ENCODE peak calls at places on chromosomes 11 and 22, in ten cellular contexts. S is heart right ventricle, A is OCI-LY7, C is suprapubic skin, K is Calu3, D is nephron progenitor cell, Z is AG09319, X is choroid plexus epithelial cell, G is neural crest cell, E is epithelial cell of esophagus. O is an unnamed sample.

GRCh38 chr22:46149493-46149997 is 781 bp upstream of the PPARA start:
- DNase-seq in C (peak), D (peak), G (no peak), A (peak), S (peak), E (no peak), K (peak), X (no peak), Z (no peak), O (no peak)

GRCh38 chr22:22745225-22746060 is 101.0 kb downstream of the GGTLC2 start:
- DNase-seq in Z (no peak), A (peak), C (no peak), E (peak), G (peak), D (peak), X (peak), K (peak), S (no peak), O (no peak)

GRCh38 chr22:49996192-49996531 is 16.4 kb downstream of the IL17REL start:
- DNase-seq in S (no peak), D (no peak), X (no peak), C (no peak), A (no peak), K (no peak), Z (no peak), E (no peak), G (no peak), O (no peak)

GRCh38 chr11:7973011-7973410 is 7.8 kb upstream of the NLRP10 start:
- DNase-seq in C (no peak), G (no peak), S (no peak), D (no peak), E (peak), Z (no peak), A (no peak), X (no peak), K (no peak), O (no peak)

GRCh38 chr11:78432058-78432515 is 14.5 kb upstream of the GAB2 start:
- DNase-seq in Z (no peak), K (peak), A (no peak), S (no peak), E (no peak), D (peak), G (peak), C (no peak), X (no peak), O (no peak)

GRCh38 chr11:12448131-12448939 is 71.0 kb downstream of the PARVA start:
- DNase-seq in G (no peak), Z (no peak), D (no peak), C (no peak), K (no peak), X (no peak), E (no peak), S (no peak), A (no peak), O (no peak)

GRCh38 chr11:111520565-111520964 is 6.0 kb downstream of the HOATZ start:
- DNase-seq in Z (no peak), A (no peak), C (no peak), X (peak), E (peak), S (no peak), G (no peak), K (no peak), D (no peak), O (no peak)

GRCh38 chr11:68282141-68282860 is 10.5 kb upstream of the C11orf24 start:
- DNase-seq in Z (no peak), X (no peak), G (no peak), D (no peak), K (no peak), E (peak), C (no peak), S (no peak), A (no peak), O (no peak)

GRCh38 chr11:1442163-1442562 is 44.4 kb downstream of the MOB2 start:
- DNase-seq in D (peak), C (no peak), S (no peak), Z (no peak), E (no peak), X (peak), G (peak), A (no peak), K (peak), O (no peak)

GRCh38 chr11:12664410-12664809 is 9.8 kb upstream of the TEAD1 start:
- DNase-seq in X (peak), E (no peak), A (no peak), G (no peak), S (no peak), C (no peak), D (no peak), Z (no peak), K (no peak), O (no peak)

GRCh38 chr11:93525601-93526000 is 17.6 kb downstream of the SMCO4 start:
- DNase-seq in A (peak), X (peak), G (no peak), Z (no peak), C (no peak), S (no peak), E (no peak), K (no peak), D (no peak), O (no peak)

GRCh38 chr22:35903571-35904331 is 124.9 kb downstream of the RBFOX2 start:
- DNase-seq in D (no peak), C (no peak), X (no peak), S (no peak), A (no peak), G (no peak), K (no peak), E (no peak), Z (no peak), O (no peak)

GRCh38 chr11:65478411-65479183 is 20.2 kb upstream of the MALAT1 start:
- DNase-seq in E (peak), X (peak), Z (no peak), S (peak), D (no peak), A (no peak), K (no peak), G (no peak), C (peak), O (no peak)

GRCh38 chr11:62353841-62354240 is 16.6 kb downstream of the ASRGL1 start:
- DNase-seq in E (peak), X (no peak), S (no peak), C (no peak), D (no peak), A (no peak), K (peak), G (no peak), Z (no peak), O (no peak)

GRCh38 chr22:33400891-33401290 is 342.7 kb upstream of the SYN3 start:
- DNase-seq in S (no peak), G (no peak), C (no peak), E (no peak), D (no peak), A (no peak), X (no peak), Z (no peak), K (no peak), O (no peak)

GRCh38 chr11:47213985-47214564 is 699 bp upstream of the DDB2 start:
- DNase-seq in G (peak), D (no peak), S (peak), X (peak), A (peak), C (peak), E (peak), Z (peak), K (peak), O (no peak)

GRCh38 chr22:46754110-46754799 is 8.2 kb upstream of the TBC1D22A start:
- DNase-seq in S (peak), E (peak), Z (peak), D (no peak), G (no peak), A (no peak), X (peak), K (peak), C (peak), O (no peak)

GRCh38 chr22:32328306-32329201 is 29.1 kb upstream of the RFPL3 start:
- DNase-seq in C (no peak), E (no peak), A (no peak), X (no peak), Z (no peak), S (no peak), D (no peak), G (no peak), K (no peak), O (no peak)

GRCh38 chr11:93059074-93059957 is 89.9 kb downstream of the MTNR1B start:
- DNase-seq in Z (peak), C (no peak), E (peak), G (no peak), D (no peak), X (peak), A (no peak), K (no peak), S (no peak), O (no peak)

GRCh38 chr11:112297248-112297866 is 36.7 kb upstream of the PLET1 start:
- DNase-seq in C (no peak), S (no peak), G (no peak), D (no peak), Z (no peak), X (no peak), K (no peak), E (no peak), A (no peak), O (no peak)

GRCh38 chr22:48456449-48456848 is 1371.2 kb downstream of the BRD1 start:
- DNase-seq in K (no peak), E (no peak), S (no peak), X (no peak), D (no peak), Z (no peak), G (no peak), A (no peak), C (no peak), O (no peak)

GRCh38 chr11:70322653-70323052 is 52.2 kb downstream of the PPFIA1 start:
- DNase-seq in S (no peak), A (no peak), X (peak), Z (no peak), K (no peak), E (no peak), C (no peak), D (peak), G (no peak), O (no peak)

GRCh38 chr22:49705631-49706352 is 121.9 kb downstream of the BRD1 start:
- DNase-seq in Z (no peak), X (no peak), D (no peak), G (no peak), A (no peak), C (peak), K (no peak), E (no peak), S (no peak), O (no peak)

GRCh38 chr11:134512061-134512460 is 100.0 kb upstream of the B3GAT1 start:
- DNase-seq in D (no peak), S (no peak), A (no peak), G (no peak), Z (no peak), C (no peak), K (no peak), E (no peak), X (no peak), O (no peak)

GRCh38 chr22:20013382-20013871 is 3.2 kb downstream of the ARVCF start:
- DNase-seq in Z (no peak), S (peak), D (peak), G (peak), K (peak), A (peak), E (peak), C (no peak), X (peak), O (peak)

GRCh38 chr11:128420943-128421342 is 166.4 kb downstream of the ETS1 start:
- DNase-seq in Z (peak), C (no peak), A (no peak), S (no peak), K (no peak), X (peak), E (no peak), D (no peak), G (no peak), O (no peak)

GRCh38 chr11:84476581-84476980 is 1150.6 kb downstream of the DLG2 start:
- DNase-seq in E (no peak), D (no peak), A (no peak), C (no peak), G (no peak), Z (no peak), K (no peak), S (no peak), X (peak), O (no peak)

GRCh38 chr11:106706355-106706754 is 311.9 kb downstream of the GUCY1A2 start:
- DNase-seq in E (peak), X (peak), S (no peak), Z (no peak), A (no peak), G (no peak), D (no peak), K (no peak), C (no peak), O (no peak)

GRCh38 chr11:115303929-115304328 is 200.3 kb downstream of the CADM1 start:
- DNase-seq in K (no peak), S (no peak), C (no peak), Z (no peak), X (no peak), G (no peak), D (no peak), A (no peak), E (no peak), O (no peak)

GRCh38 chr11:106415510-106415909 is 338.0 kb downstream of the AASDHPPT start:
- DNase-seq in K (no peak), G (no peak), A (no peak), Z (no peak), D (no peak), S (no peak), E (peak), X (no peak), C (no peak), O (no peak)

GRCh38 chr11:28146123-28146751 is 38.0 kb downstream of the METTL15 start:
- DNase-seq in C (no peak), E (peak), G (no peak), S (no peak), D (no peak), A (no peak), Z (peak), X (peak), K (peak), O (no peak)

GRCh38 chr11:131629925-131630324 is 259.5 kb downstream of the NTM start:
- DNase-seq in D (no peak), X (peak), E (no peak), K (no peak), C (no peak), A (no peak), G (no peak), S (no peak), Z (no peak), O (no peak)
- TF ChIP-seq CTCF in D (peak), X (peak), E (peak), K (no peak), C (no peak), A (no peak), G (peak), S (no peak), Z (peak), O (no peak)

GRCh38 chr11:72140661-72141060 is 5.1 kb downstream of the FOLR3 start:
- DNase-seq in S (no peak), D (no peak), Z (no peak), X (no peak), K (no peak), A (no peak), E (no peak), G (no peak), C (no peak), O (no peak)
- TF ChIP-seq CTCF in S (no peak), D (no peak), Z (no peak), X (no peak), K (no peak), A (no peak), E (no peak), G (no peak), C (no peak), O (no peak)

GRCh38 chr11:71454470-71455113 is 1.6 kb downstream of the NADSYN1 start:
- DNase-seq in E (peak), S (no peak), D (no peak), X (no peak), C (no peak), Z (no peak), A (peak), G (no peak), K (peak), O (no peak)
- TF ChIP-seq CTCF in E (peak), S (no peak), D (no peak), X (no peak), C (peak), Z (no peak), A (peak), G (no peak), K (peak), O (no peak)

GRCh38 chr22:16783930-16784354 is 41.3 kb downstream of the XKR3 start:
- DNase-seq in C (no peak), D (no peak), A (peak), K (no peak), X (no peak), G (no peak), Z (no peak), S (no peak), E (no peak), O (no peak)
- TF ChIP-seq CTCF in C (no peak), D (no peak), A (peak), K (no peak), X (peak), G (peak), Z (peak), S (peak), E (peak), O (peak)

GRCh38 chr22:39943366-39943765 is 16.8 kb upstream of the TMA7B start:
- DNase-seq in S (no peak), Z (no peak), D (peak), G (no peak), A (peak), C (no peak), E (no peak), X (no peak), K (no peak), O (no peak)
- TF ChIP-seq CTCF in S (no peak), Z (no peak), D (no peak), G (peak), A (peak), C (no peak), E (no peak), X (peak), K (no peak), O (no peak)

GRCh38 chr11:36746886-36747710 is 149.1 kb upstream of the RAG2 start:
- DNase-seq in E (peak), X (peak), C (peak), G (peak), S (peak), D (peak), Z (peak), K (peak), A (peak), O (peak)

GRCh38 chr11:36743039-36743438 is 145.0 kb upstream of the RAG2 start:
- DNase-seq in Z (no peak), D (no peak), E (no peak), C (no peak), S (no peak), A (no peak), K (no peak), X (no peak), G (no peak), O (no peak)

GRCh38 chr11:36748856-36749255 is 150.8 kb upstream of the RAG2 start:
- DNase-seq in E (no peak), X (no peak), D (no peak), G (no peak), S (no peak), Z (no peak), A (no peak), K (no peak), C (no peak), O (no peak)

GRCh38 chr11:36741515-36741914 is 143.5 kb upstream of the RAG2 start:
- DNase-seq in S (no peak), C (no peak), E (no peak), G (no peak), D (no peak), A (no peak), X (no peak), K (no peak), Z (no peak), O (no peak)

DNA sequence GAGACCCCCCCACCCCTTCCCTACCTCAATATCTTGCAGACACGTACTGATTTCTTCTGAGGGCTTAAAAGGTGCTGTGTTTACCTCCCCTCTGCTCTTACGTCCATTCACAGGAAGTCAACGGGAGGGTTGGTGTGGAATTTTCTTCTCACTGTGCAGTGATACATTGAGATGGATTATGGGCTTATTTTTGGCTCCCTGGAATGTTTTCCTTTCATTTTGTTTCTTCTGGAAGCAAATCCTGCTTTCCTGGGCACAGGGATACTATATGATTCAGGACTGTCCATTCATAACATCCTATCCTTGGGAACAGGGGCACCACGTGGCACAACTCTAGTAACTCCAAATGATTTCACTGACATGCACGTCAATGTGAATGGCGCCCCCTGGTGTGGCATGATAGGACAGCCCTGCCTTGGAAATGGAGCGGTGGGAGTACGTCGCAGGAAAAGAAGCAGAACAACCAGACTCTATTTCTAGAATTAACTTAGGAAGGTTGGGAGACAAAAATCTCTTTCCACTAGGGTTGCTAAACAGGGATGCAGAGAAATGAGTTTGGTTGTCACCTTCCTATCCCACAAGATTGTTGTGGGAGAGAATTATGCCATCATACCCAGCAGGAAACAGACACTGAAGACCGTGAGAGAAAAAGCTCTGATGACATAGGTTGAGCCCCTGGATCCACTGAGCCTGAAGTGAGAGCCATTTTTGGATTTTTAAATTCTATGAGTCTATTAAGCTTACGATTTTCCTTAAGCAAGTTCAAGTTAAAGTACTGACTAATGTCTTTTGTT is 146.5 kb upstream of the RAG2 start:
- DNase-seq in S (peak), A (peak), G (peak), E (peak), C (no peak), K (peak), D (peak), Z (no peak), X (peak), O (peak)
- TF ChIP-seq CTCF in S (peak), A (peak), G (peak), E (peak), C (no peak), K (peak), D (peak), Z (peak), X (peak), O (peak)

DNA sequence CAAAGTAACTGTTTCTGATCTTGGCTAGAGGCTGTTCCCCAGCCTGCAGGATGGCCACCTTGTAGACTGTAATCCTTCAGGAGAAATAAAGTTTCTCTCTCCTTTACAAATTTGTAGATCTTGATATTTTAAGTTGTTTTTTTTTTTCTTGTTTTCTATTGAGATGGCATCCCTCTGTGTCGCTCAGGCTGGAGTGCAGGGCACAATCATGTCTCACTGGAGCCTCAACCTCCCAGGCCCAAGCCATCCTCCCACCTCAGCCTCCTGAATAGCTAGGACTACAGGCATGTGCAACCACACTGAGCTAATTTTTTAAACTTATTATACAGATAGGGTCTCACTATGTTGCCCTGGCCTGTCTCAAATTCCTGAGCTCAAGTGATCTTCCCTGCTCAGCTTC is 389.8 kb upstream of the LRRC4C start:
- DNase-seq in A (no peak), S (no peak), C (no peak), X (no peak), E (no peak), Z (no peak), D (no peak), K (no peak), G (no peak), O (no peak)
- TF ChIP-seq CTCF in A (no peak), S (no peak), C (no peak), X (no peak), E (no peak), Z (no peak), D (no peak), K (no peak), G (no peak), O (no peak)